ENCODE peak calls at places on chromosome 6, in six cellular contexts. O is AG04449; U is PC-9; E is activated CD8-positive, alpha-beta T cell treated with anti-CD3 and anti-CD28 coated beads, Interleukin-2, amount 10 ng/mL, durations not matched to agents 7 days and 5 days; Y is KG1; K is aorta. G is an unnamed sample.

GRCh38 chr6:16477367-16478149 is 239.2 kb downstream of the GMPR start:
- DNase-seq in O (no peak), E (no peak), Y (no peak), K (no peak), U (no peak), G (no peak)

GRCh38 chr6:391559-392440 is at the start of gene IRF4:
- DNase-seq in U (no peak), K (no peak), O (no peak), Y (no peak), E (peak), G (peak)

GRCh38 chr6:155186052-155186658 is 77.7 kb upstream of the CLDN20 start:
- DNase-seq in U (no peak), K (no peak), E (peak), O (no peak), Y (no peak), G (no peak)

GRCh38 chr6:36139991-36140710 is 9.8 kb downstream of the MAPK13 start:
- DNase-seq in U (no peak), K (no peak), Y (no peak), E (no peak), O (no peak), G (no peak)

GRCh38 chr6:124961784-124962611 is at the start of gene RNF217:
- DNase-seq in E (peak), U (peak), O (no peak), Y (peak), K (peak), G (peak)

GRCh38 chr6:85421963-85422362 is 27.9 kb upstream of the NT5E start:
- DNase-seq in K (no peak), U (no peak), Y (no peak), E (no peak), O (peak), G (no peak)

GRCh38 chr6:42071881-42072583 is 21.7 kb downstream of the TAF8 start:
- DNase-seq in Y (no peak), O (no peak), K (no peak), E (no peak), U (no peak), G (no peak)

GRCh38 chr6:117449549-117450439 is 24.1 kb upstream of the ROS1 start:
- DNase-seq in Y (no peak), K (peak), O (no peak), E (peak), U (peak), G (no peak)

GRCh38 chr6:91486200-91486599 is 899.3 kb upstream of the MAP3K7 start:
- DNase-seq in E (no peak), O (no peak), U (no peak), K (no peak), Y (no peak), G (no peak)

GRCh38 chr6:36243562-36244212 is 26.2 kb upstream of the PNPLA1 start:
- DNase-seq in U (no peak), Y (no peak), K (no peak), O (no peak), E (no peak), G (no peak)

GRCh38 chr6:139762587-139763031 is 388.2 kb upstream of the CITED2 start:
- DNase-seq in Y (no peak), K (peak), E (no peak), O (no peak), U (no peak), G (no peak)

GRCh38 chr6:142881771-142882170 is 63.2 kb downstream of the HIVEP2 start:
- DNase-seq in K (no peak), O (no peak), Y (no peak), E (no peak), U (no peak), G (no peak)

GRCh38 chr6:14601490-14601889 is 483.9 kb downstream of the CD83 start:
- DNase-seq in E (no peak), K (no peak), Y (no peak), U (no peak), O (no peak), G (no peak)

GRCh38 chr6:107237992-107238660 is 122.8 kb upstream of the BEND3 start:
- DNase-seq in O (no peak), E (no peak), U (no peak), K (no peak), Y (no peak), G (no peak)

G was measured in kidney.